ENCODE peak calls at places on chromosomes 13 and 19, in nine cellular contexts. X, W, R, B, I, Z, P, G and Q are unnamed samples.

GRCh38 chr19:1244693-1245451 is 3.3 kb downstream of the ATP5F1D start:
- DNase-seq in X (no peak), W (no peak), R (no peak), B (no peak), I (no peak), Z (peak; percentile 74), P (no peak), G (peak; percentile 98), Q (no peak)

GRCh38 chr19:48471836-48472235 is 2.7 kb downstream of the CYTH2 start:
- DNase-seq in X (no peak), W (no peak), R (no peak), B (no peak), I (no peak), Z (no peak), P (no peak), G (no peak), Q (no peak)

GRCh38 chr13:44004881-44005280 is 125.2 kb downstream of the LACC1 start:
- DNase-seq in X (no peak), W (no peak), R (no peak), B (no peak), I (peak; percentile 23), Z (peak; percentile 38), P (peak; percentile 85), G (no peak), Q (no peak)

GRCh38 chr13:44307844-44308243 is 65.8 kb upstream of the SERP2 start:
- DNase-seq in X (no peak), W (no peak), R (no peak), B (no peak), I (no peak), Z (no peak), P (no peak), G (no peak), Q (no peak)

GRCh38 chr19:46624958-46625661 is at the start of gene PTGIR:
- DNase-seq in X (no peak), W (no peak), R (no peak), B (no peak), I (no peak), Z (no peak), P (peak; percentile 96), G (no peak), Q (no peak)

GRCh38 chr13:77034883-77035282 is 7.9 kb upstream of the FBXL3 start:
- DNase-seq in X (no peak), W (no peak), R (no peak), B (no peak), I (no peak), Z (peak; percentile 30), P (peak; percentile 18), G (no peak), Q (no peak)

GRCh38 chr13:38398810-38399493 is 49.3 kb downstream of the UFM1 start:
- DNase-seq in X (no peak), W (no peak), R (peak; percentile 33), B (no peak), I (no peak), Z (no peak), P (peak; percentile 64), G (no peak), Q (no peak)

GRCh38 chr19:48887861-48888612 is 10.5 kb downstream of the TULP2 start:
- DNase-seq in X (no peak), W (peak; percentile 46), R (no peak), B (no peak), I (no peak), Z (no peak), P (no peak), G (no peak), Q (no peak)

GRCh38 chr13:48783181-48783630 is 129.5 kb downstream of the CYSLTR2 start:
- DNase-seq in X (no peak), W (no peak), R (no peak), B (no peak), I (peak; percentile 99), Z (no peak), P (peak; percentile 99), G (peak; percentile 88), Q (no peak)